ENCODE peak calls at places on chromosomes 13 and 19, in five cellular contexts. C is H9, F is mesenchymal stem cell, R is H1, H is trophoblast cell. L is an unnamed sample.

GRCh38 chr19:47373246-47374240 is 24.4 kb downstream of the DHX34 start:
- DNase-seq in H (no peak), C (no peak), F (no peak), R (no peak), L (no peak)

GRCh38 chr13:95118541-95119324 is 182.5 kb downstream of the ABCC4 start:
- DNase-seq in F (no peak), C (no peak), R (no peak), H (no peak), L (no peak)

GRCh38 chr19:40640744-40641143 is 39.6 kb downstream of the LTBP4 start:
- DNase-seq in H (no peak), F (peak), R (no peak), C (no peak), L (no peak)

GRCh38 chr19:34808566-34808965 is 35.6 kb upstream of the ZNF599 start:
- DNase-seq in H (peak), R (no peak), C (no peak), F (peak), L (no peak)

GRCh38 chr13:97430296-97430695 is 3.7 kb upstream of the RAP2A start:
- DNase-seq in R (no peak), H (no peak), F (no peak), C (no peak), L (no peak)

GRCh38 chr19:13537454-13537853 is 31.2 kb upstream of the CACNA1A start:
- DNase-seq in H (no peak), R (no peak), F (no peak), C (peak), L (no peak)

GRCh38 chr13:77507931-77508776 is 27.4 kb upstream of the SCEL start:
- DNase-seq in R (no peak), C (no peak), H (no peak), F (peak), L (no peak)

GRCh38 chr13:25886438-25887214 is 165.2 kb downstream of the SHISA2 start:
- DNase-seq in C (no peak), R (no peak), F (peak), H (peak), L (no peak)

GRCh38 chr13:81184556-81185265 is 843.8 kb upstream of the SPRY2 start:
- DNase-seq in F (no peak), C (no peak), H (peak), R (no peak), L (no peak)

GRCh38 chr19:17513801-17514200 is 2.4 kb downstream of the PGLS start:
- DNase-seq in H (no peak), F (peak), C (no peak), R (no peak), L (no peak)

GRCh38 chr19:8320564-8321066 is 560 bp downstream of the NDUFA7 start:
- DNase-seq in H (peak), R (no peak), C (no peak), F (peak), L (no peak)

GRCh38 chr19:44608391-44608821 is 5.0 kb upstream of the IGSF23 start:
- DNase-seq in C (no peak), R (no peak), F (peak), H (peak), L (no peak)

GRCh38 chr13:72508392-72508791 is 219.0 kb downstream of the MZT1 start:
- DNase-seq in R (no peak), C (no peak), H (no peak), F (no peak), L (no peak)

GRCh38 chr19:50378863-50379236 is 2.6 kb downstream of the NR1H2 start:
- DNase-seq in C (no peak), F (no peak), R (no peak), H (no peak), L (no peak)

GRCh38 chr13:40023608-40024577 is 368.4 kb downstream of the COG6 start:
- DNase-seq in R (no peak), F (no peak), H (peak), C (no peak), L (no peak)

GRCh38 chr19:18594824-18595373 is 6.3 kb downstream of the REX1BD start:
- DNase-seq in C (no peak), R (peak), F (no peak), H (no peak), L (no peak)

GRCh38 chr19:8635422-8635821 is 5.0 kb downstream of the NFILZ start:
- DNase-seq in H (peak), R (no peak), C (no peak), F (no peak), L (no peak)

GRCh38 chr13:41456768-41457588 is at the start of gene RGCC:
- DNase-seq in H (peak), C (peak), R (peak), F (peak), L (peak)

GRCh38 chr19:47417746-47418594 is 1.4 kb downstream of the MEIS3 start:
- DNase-seq in H (peak), R (peak), F (no peak), C (no peak), L (no peak)

GRCh38 chr19:5990289-5990797 is 12.4 kb upstream of the RANBP3 start:
- DNase-seq in R (peak), H (peak), F (no peak), C (peak), L (no peak)

GRCh38 chr13:59532405-59532804 is 631.3 kb downstream of the DIAPH3 start:
- DNase-seq in F (no peak), R (no peak), C (no peak), H (peak), L (no peak)

GRCh38 chr19:32373614-32374295 is 28.3 kb downstream of the ZNF507 start:
- DNase-seq in H (peak), F (peak), R (no peak), C (no peak), L (no peak)

GRCh38 chr13:30019648-30020626 is 169.5 kb upstream of the UBL3 start:
- DNase-seq in R (no peak), H (peak), C (no peak), F (no peak), L (no peak)

GRCh38 chr13:22569830-22570229 is 610.9 kb upstream of the SGCG start:
- DNase-seq in C (no peak), H (no peak), R (no peak), F (no peak), L (no peak)

GRCh38 chr13:83221813-83222241 is 660.4 kb downstream of the SLITRK1 start:
- DNase-seq in H (no peak), R (no peak), C (no peak), F (no peak), L (no peak)

GRCh38 chr19:18379803-18380747 is 5.9 kb upstream of the GDF15 start:
- DNase-seq in F (peak), R (no peak), C (peak), H (peak), L (no peak)

GRCh38 chr19:7360393-7360984 is 11.8 kb downstream of the ARHGEF18 start:
- DNase-seq in C (no peak), H (no peak), R (no peak), F (peak), L (no peak)

GRCh38 chr13:40401911-40402776 is 264.3 kb downstream of the FOXO1 start:
- DNase-seq in H (peak), R (no peak), F (peak), C (no peak), L (no peak)

GRCh38 chr13:50990540-50991506 is 81.2 kb downstream of the RNASEH2B start:
- DNase-seq in R (no peak), H (no peak), C (peak), F (peak), L (peak)

GRCh38 chr13:95643009-95643408 is 1.5 kb downstream of the DZIP1 start:
- DNase-seq in R (no peak), F (peak), H (no peak), C (no peak), L (no peak)

GRCh38 chr13:27037171-27037570 is 134.4 kb downstream of the USP12 start:
- DNase-seq in F (no peak), R (no peak), C (no peak), H (no peak), L (no peak)
- H2BK120ac ChIP-seq in F (no peak), R (no peak), C (no peak), H (peak), L (no peak)

DNA sequence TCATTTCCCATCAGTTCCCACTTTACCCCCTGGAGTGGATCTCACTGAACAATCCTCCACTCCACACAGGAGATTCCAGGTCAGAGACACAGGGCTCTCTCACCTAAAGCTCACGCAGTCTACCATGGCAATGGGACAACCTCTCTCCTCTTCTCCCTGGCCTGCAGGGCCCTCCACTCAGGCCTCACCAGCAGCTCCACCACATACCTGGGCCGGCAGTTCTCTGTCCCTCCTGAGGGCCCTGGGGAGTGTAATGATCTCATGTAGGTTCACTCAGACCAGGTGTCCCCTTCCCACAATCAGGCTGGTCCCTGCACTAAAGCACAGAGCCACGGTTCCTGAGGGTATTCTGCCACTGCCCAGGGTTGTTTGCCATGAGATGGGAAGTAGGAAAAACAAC is 15.6 kb downstream of the CEACAM3 start:
- DNase-seq in R (no peak), H (no peak), C (no peak), F (no peak), L (no peak)
- H2BK12ac ChIP-seq in R (no peak), H (no peak), C (no peak), F (no peak), L (no peak)

GRCh38 chr19:37467608-37468090 is 405 bp upstream of the ZNF569 start:
- DNase-seq in R (no peak), F (no peak), H (no peak), C (no peak), L (no peak)

GRCh38 chr19:37470216-37470615 is 1.1 kb downstream of the ZNF570 start:
- DNase-seq in F (no peak), H (peak), R (no peak), C (no peak), L (no peak)

GRCh38 chr19:37468961-37469777 is at the start of gene ZNF570:
- DNase-seq in H (peak), C (peak), R (peak), F (peak), L (peak)

GRCh38 chr19:37466277-37466797 is 907 bp downstream of the ZNF569 start:
- DNase-seq in R (peak), C (no peak), F (no peak), H (no peak), L (no peak)

GRCh38 chr19:37466798-37467607 is at the start of gene ZNF569:
- DNase-seq in R (peak), F (peak), H (peak), C (peak), L (peak)
- H4K91ac ChIP-seq in R (no peak), F (peak), H (peak), C (no peak), L (no peak)

DNA sequence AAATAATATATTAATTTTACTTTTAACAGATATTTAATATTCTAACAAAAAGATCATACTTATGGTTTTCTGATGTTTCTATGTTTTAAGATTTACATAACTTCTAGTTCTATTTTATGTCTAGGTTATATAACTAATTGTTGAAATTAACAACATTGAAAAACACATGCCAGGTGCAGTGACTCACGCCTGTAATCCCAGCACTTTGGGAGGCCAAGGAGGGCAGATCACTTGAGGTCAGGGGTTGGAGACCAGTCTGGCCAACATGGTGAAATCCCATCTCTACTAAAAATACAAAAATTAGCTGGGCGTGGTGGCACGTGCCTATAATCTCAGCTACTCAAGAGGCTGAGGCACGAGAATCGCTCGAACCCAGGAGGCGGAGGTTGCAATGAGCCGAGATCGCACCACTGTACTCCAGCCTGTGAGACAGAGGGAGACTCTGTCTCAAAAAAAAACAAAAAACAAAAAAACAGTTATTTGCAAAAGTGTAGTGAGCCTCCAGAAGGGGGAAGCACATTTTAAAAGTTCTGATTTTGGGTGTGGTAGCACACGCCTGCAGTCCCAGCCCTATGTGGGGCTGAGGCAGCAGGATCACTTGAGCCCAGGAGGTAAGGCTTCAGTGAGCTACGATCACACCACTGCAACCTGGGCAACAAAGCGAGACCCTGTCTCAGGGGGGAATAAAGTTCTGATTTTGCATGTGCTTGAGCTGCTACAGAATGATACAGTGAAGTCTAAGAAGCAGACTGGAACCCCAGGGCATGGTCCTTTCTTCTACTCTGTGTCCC is 18.6 kb downstream of the MIPEP start:
- DNase-seq in C (no peak), H (no peak), R (no peak), F (no peak), L (no peak)
- H2BK120ac ChIP-seq in C (no peak), H (no peak), R (no peak), F (no peak), L (no peak)

GRCh38 chr13:111060237-111060919 is 54.7 kb upstream of the ARHGEF7 start:
- DNase-seq in C (no peak), R (no peak), F (no peak), H (peak), L (no peak)
- H2BK12ac ChIP-seq in C (no peak), R (no peak), F (no peak), H (no peak), L (no peak)

DNA sequence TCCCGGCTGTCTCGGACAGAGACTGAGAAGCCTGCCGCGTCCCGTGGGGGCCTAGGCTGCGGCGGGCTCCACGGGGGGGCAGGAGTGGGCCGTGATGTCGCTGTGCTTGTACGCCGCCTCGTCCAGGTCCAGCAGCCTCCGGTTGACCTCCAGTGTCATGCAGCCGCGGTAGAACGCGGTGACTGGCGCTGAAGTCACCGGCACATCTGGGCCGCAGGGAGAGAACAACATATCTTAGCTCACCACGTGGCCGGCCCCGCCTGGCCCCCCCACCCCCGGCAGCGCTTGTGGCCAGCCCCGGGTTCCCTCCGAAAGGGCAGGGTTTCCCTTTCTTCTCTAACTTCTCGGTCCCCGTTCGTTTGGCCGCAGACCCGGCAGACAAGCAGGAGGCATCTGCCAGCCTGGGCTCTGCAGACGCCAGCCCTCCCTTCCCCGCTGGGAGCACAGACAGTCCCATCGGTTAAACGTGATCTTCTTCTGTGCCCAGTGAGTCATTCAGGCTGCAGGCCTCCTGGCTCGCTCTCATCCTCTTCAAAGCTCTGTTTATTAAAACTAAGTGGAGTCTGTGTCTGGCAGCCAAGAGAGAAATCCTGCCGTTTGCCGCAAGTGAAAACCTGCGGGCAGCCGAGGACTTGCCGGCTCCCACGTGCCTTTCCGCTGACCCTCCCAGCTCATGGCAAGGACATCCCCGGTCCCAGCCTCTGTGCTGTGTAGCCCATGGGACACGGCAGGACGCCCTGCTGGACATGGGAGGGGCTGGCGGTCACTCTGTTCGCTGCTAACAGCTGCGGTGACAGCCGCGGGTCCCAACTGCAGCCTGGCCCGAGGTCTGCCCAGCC is 42.8 kb downstream of the GAS6 start:
- DNase-seq in C (no peak), R (no peak), H (peak), F (peak), L (no peak)
- H4K91ac ChIP-seq in C (no peak), R (no peak), H (peak), F (peak), L (no peak)

GRCh38 chr13:23715762-23716235 is 145.6 kb downstream of the TNFRSF19 start:
- DNase-seq in R (peak), H (peak), F (peak), C (peak), L (no peak)
- H2BK120ac ChIP-seq in R (no peak), H (no peak), F (no peak), C (no peak), L (no peak)

L was measured in neuronal stem cell.